ENCODE peak calls at places on chromosomes 3 and 15, in seven cellular contexts. N is activated T-helper 1 cell treated with anti-CD3 and anti-CD28 coated beads, Interleukin-12 subunit alpha, Interleukin-12 subunit beta, Interleukin-2, Interleukin-4 antibody, amounts not matched to agents 30 ng/mL and 10 ng/mL and 1 ng/mL, durations not matched to agents 14 hours and 24 hours and 36 hours; S is HCT116; A is brain microvascular endothelial cell; K is posterior cingulate gyrus; E is progenitor cell of endocrine pancreas; X is NCI-H1417. J is an unnamed sample.

GRCh38 chr15:35206060-35206675 is 121.1 kb upstream of the NANOGP8 start:
- DNase-seq in K (no peak), A (peak; percentile 18), E (no peak), S (peak; percentile 7), X (no peak), N (no peak), J (no peak)

GRCh38 chr3:72595927-72596610 is 252.2 kb downstream of the SHQ1 start:
- DNase-seq in K (no peak), S (no peak), A (no peak), N (no peak), X (no peak), E (no peak), J (no peak)

GRCh38 chr3:120802916-120803315 is 60.4 kb downstream of the GTF2E1 start:
- DNase-seq in S (no peak), E (no peak), K (no peak), N (no peak), X (no peak), A (peak; percentile 43), J (no peak)

GRCh38 chr3:133191818-133192217 is 153.6 kb downstream of the TMEM108 start:
- DNase-seq in E (no peak), A (no peak), K (no peak), X (no peak), S (no peak), N (no peak), J (peak; percentile 90)

GRCh38 chr3:64382171-64382570 is 156.9 kb upstream of the PRICKLE2 start:
- DNase-seq in N (no peak), E (no peak), K (no peak), S (no peak), A (no peak), X (no peak), J (no peak)

GRCh38 chr3:114194750-114195149 is 15.9 kb upstream of the DRD3 start:
- DNase-seq in E (no peak), S (no peak), K (no peak), N (no peak), X (no peak), A (no peak), J (no peak)

GRCh38 chr15:95860406-95860805 is 470.1 kb upstream of the NR2F2 start:
- DNase-seq in E (no peak), N (no peak), K (no peak), X (no peak), S (no peak), A (no peak), J (no peak)

GRCh38 chr3:183815565-183815943 is 9.8 kb downstream of the MAP6D1 start:
- DNase-seq in S (no peak), X (no peak), E (no peak), N (no peak), K (no peak), A (no peak), J (no peak)

GRCh38 chr15:96126859-96127258 is 203.6 kb upstream of the NR2F2 start:
- DNase-seq in A (no peak), E (no peak), X (no peak), S (no peak), K (no peak), N (no peak), J (no peak)

GRCh38 chr3:174215426-174215825 is 643.7 kb upstream of the NAALADL2 start:
- DNase-seq in A (no peak), X (no peak), E (no peak), S (no peak), N (no peak), K (no peak), J (no peak)

GRCh38 chr3:15796771-15797599 is 794 bp downstream of the ANKRD28 start:
- DNase-seq in K (peak; percentile 30), X (no peak), S (peak; percentile 56), E (no peak), A (peak; percentile 44), N (no peak), J (peak; percentile 7)

GRCh38 chr15:29135266-29135665 is 134.4 kb downstream of the NSMCE3 start:
- DNase-seq in N (no peak), X (no peak), A (no peak), S (no peak), E (no peak), K (no peak), J (no peak)

GRCh38 chr15:93072440-93073394 is 16.3 kb downstream of the RGMA start:
- DNase-seq in S (peak; percentile 33), K (peak; percentile 42), E (peak; percentile 68), X (peak; percentile 84), A (peak; percentile 25), N (no peak), J (peak; percentile 87)

GRCh38 chr15:39028069-39028468 is 463.5 kb upstream of the RASGRP1 start:
- DNase-seq in S (no peak), N (no peak), A (peak; percentile 59), K (no peak), X (no peak), E (no peak), J (no peak)

GRCh38 chr3:59212128-59212764 is 162.4 kb upstream of the CFAP20DC start:
- DNase-seq in A (peak; percentile 29), E (no peak), N (no peak), S (peak; percentile 22), K (no peak), X (peak; percentile 22), J (peak; percentile 44)

GRCh38 chr3:190229632-190230424 is 92.4 kb downstream of the CLDN1 start:
- DNase-seq in E (no peak), X (no peak), K (no peak), N (no peak), A (peak; percentile 45), S (no peak), J (no peak)

GRCh38 chr3:124928333-124929202 is 6.0 kb downstream of the MUC13 start:
- DNase-seq in K (peak; percentile 67), E (peak; percentile 21), X (no peak), N (peak; percentile 33), S (peak; percentile 60), A (peak; percentile 72), J (peak; percentile 71)

GRCh38 chr3:149247025-149247710 is 25.5 kb upstream of the CP start:
- DNase-seq in A (peak; percentile 28), X (no peak), E (no peak), N (no peak), S (no peak), K (no peak), J (peak; percentile 28)

GRCh38 chr3:81462921-81463320 is 298.5 kb downstream of the GBE1 start:
- DNase-seq in X (no peak), N (no peak), A (no peak), S (no peak), E (no peak), K (no peak), J (no peak)

GRCh38 chr3:115860766-115861165 is 237.5 kb downstream of the GAP43 start:
- DNase-seq in N (no peak), X (no peak), K (no peak), E (no peak), A (no peak), S (no peak), J (no peak)

GRCh38 chr15:78315686-78316085 is 16.3 kb upstream of the SKIC8 start:
- DNase-seq in N (no peak), X (peak; percentile 56), E (no peak), A (no peak), S (no peak), K (no peak), J (peak; percentile 16)

GRCh38 chr3:97680210-97680609 is 84.3 kb upstream of the ARL6 start:
- DNase-seq in E (no peak), A (no peak), K (no peak), N (no peak), X (no peak), S (no peak), J (no peak)

GRCh38 chr15:91525746-91526145 is 327.8 kb upstream of the SLCO3A1 start:
- DNase-seq in A (no peak), X (no peak), S (no peak), N (no peak), K (no peak), E (no peak), J (no peak)

GRCh38 chr3:6716374-6716773 is 144.5 kb upstream of the GRM7 start:
- DNase-seq in X (no peak), K (no peak), E (no peak), A (no peak), S (no peak), N (no peak), J (peak; percentile 13)

GRCh38 chr3:18351823-18352744 is 73.1 kb downstream of the SATB1 start:
- DNase-seq in X (peak; percentile 49), S (no peak), K (no peak), E (no peak), A (no peak), N (no peak), J (peak; percentile 77)

GRCh38 chr3:185820973-185821758 is 3.7 kb downstream of the IGF2BP2 start:
- DNase-seq in A (peak; percentile 72), N (no peak), X (no peak), S (no peak), K (no peak), E (no peak), J (no peak)

GRCh38 chr3:119911748-119912147 is 129.8 kb downstream of the NR1I2 start:
- DNase-seq in S (no peak), K (no peak), E (no peak), A (no peak), N (no peak), X (no peak), J (no peak)

GRCh38 chr15:90306560-90306959 is 41.1 kb downstream of the NGRN start:
- DNase-seq in K (no peak), E (no peak), N (peak; percentile 30), X (no peak), A (no peak), S (no peak), J (no peak)

GRCh38 chr3:136869282-136869681 is 7.3 kb downstream of the NCK1 start:
- DNase-seq in A (no peak), X (no peak), K (no peak), E (no peak), N (no peak), S (no peak), J (no peak)

GRCh38 chr3:15633766-15634588 is 32.4 kb downstream of the BTD start:
- DNase-seq in X (no peak), N (no peak), K (no peak), E (no peak), A (no peak), S (no peak), J (peak; percentile 8)

GRCh38 chr3:184129012-184129411 is 6.1 kb upstream of the EIF2B5 start:
- DNase-seq in E (no peak), X (peak; percentile 21), K (no peak), S (peak; percentile 38), N (no peak), A (peak; percentile 54), J (peak; percentile 37)

GRCh38 chr3:73664389-73664788 is 39.6 kb upstream of the PDZRN3 start:
- DNase-seq in E (no peak), X (no peak), S (no peak), A (no peak), K (no peak), N (no peak), J (no peak)

GRCh38 chr15:29139540-29140459 is 129.8 kb downstream of the NSMCE3 start:
- DNase-seq in A (peak; percentile 20), E (peak; percentile 68), S (peak; percentile 16), K (peak; percentile 59), X (peak; percentile 83), N (peak; percentile 27), J (no peak)

GRCh38 chr3:173921741-173922140 is 524.2 kb downstream of the NLGN1 start:
- DNase-seq in E (no peak), S (no peak), K (no peak), N (no peak), X (peak; percentile 45), A (no peak), J (peak; percentile 94)

GRCh38 chr15:75230524-75231371 is 27.4 kb upstream of the GOLGA6C start:
- DNase-seq in A (no peak), X (no peak), N (no peak), S (no peak), K (no peak), E (no peak), J (no peak)

GRCh38 chr3:170632780-170633179 is 46.9 kb upstream of the SLC7A14 start:
- DNase-seq in E (no peak), X (peak; percentile 24), N (no peak), A (no peak), K (no peak), S (no peak), J (peak; percentile 28)

GRCh38 chr3:23710555-23710954 is 95.2 kb upstream of the UBE2E1 start:
- DNase-seq in K (no peak), A (peak; percentile 87), X (no peak), N (no peak), S (no peak), E (no peak), J (peak; percentile 29)

J was measured in NCI-H146.